ENCODE peak calls at places on chromosomes 5 and 9, in six cellular contexts. J is nephron progenitor cell, A is GM20000, M is IMR-90, S is PC-3, N is fibroblast of pulmonary artery. E is an unnamed sample.

GRCh38 chr5:177494356-177495195 is 2.8 kb downstream of the PDLIM7 start:
- DNase-seq in J (peak; percentile 52), N (peak; percentile 90), M (peak; percentile 92), S (peak; percentile 90), A (peak; percentile 74), E (peak; percentile 82)

GRCh38 chr5:179393078-179393477 is 47.8 kb upstream of the ADAMTS2 start:
- DNase-seq in J (no peak), A (no peak), S (peak; percentile 44), N (peak; percentile 78), M (peak; percentile 80), E (peak; percentile 88)

GRCh38 chr9:121767176-121767769 is 115.8 kb downstream of the DAB2IP start:
- DNase-seq in J (no peak), M (peak; percentile 30), A (no peak), N (no peak), S (no peak), E (no peak)

GRCh38 chr5:157855404-157855994 is 3.4 kb downstream of the CLINT1 start:
- DNase-seq in J (peak; percentile 41), N (peak; percentile 79), A (no peak), S (peak; percentile 83), M (peak; percentile 67), E (peak; percentile 79)

GRCh38 chr5:117488976-117489500 is 914.4 kb upstream of the SEMA6A start:
- DNase-seq in S (no peak), N (no peak), A (no peak), J (no peak), M (no peak), E (no peak)

GRCh38 chr5:79133121-79133656 is 21.6 kb downstream of the BHMT start:
- DNase-seq in S (peak; percentile 72), N (peak; percentile 77), J (no peak), M (peak; percentile 61), A (peak; percentile 32), E (peak; percentile 41)

GRCh38 chr5:84683594-84683993 is 298.9 kb upstream of the EDIL3 start:
- DNase-seq in M (no peak), N (no peak), S (no peak), J (no peak), A (no peak), E (no peak)

GRCh38 chr5:180180846-180181245 is 28.2 kb downstream of the RASGEF1C start:
- DNase-seq in A (no peak), M (no peak), N (no peak), J (no peak), S (no peak), E (no peak)

GRCh38 chr9:93336720-93337119 is 114.8 kb upstream of the FAM120A start:
- DNase-seq in A (no peak), M (no peak), J (no peak), S (no peak), N (no peak), E (no peak)
- TF ChIP-seq CTCF in A (no peak), M (no peak), J (no peak), S (no peak), N (no peak), E (no peak)

DNA sequence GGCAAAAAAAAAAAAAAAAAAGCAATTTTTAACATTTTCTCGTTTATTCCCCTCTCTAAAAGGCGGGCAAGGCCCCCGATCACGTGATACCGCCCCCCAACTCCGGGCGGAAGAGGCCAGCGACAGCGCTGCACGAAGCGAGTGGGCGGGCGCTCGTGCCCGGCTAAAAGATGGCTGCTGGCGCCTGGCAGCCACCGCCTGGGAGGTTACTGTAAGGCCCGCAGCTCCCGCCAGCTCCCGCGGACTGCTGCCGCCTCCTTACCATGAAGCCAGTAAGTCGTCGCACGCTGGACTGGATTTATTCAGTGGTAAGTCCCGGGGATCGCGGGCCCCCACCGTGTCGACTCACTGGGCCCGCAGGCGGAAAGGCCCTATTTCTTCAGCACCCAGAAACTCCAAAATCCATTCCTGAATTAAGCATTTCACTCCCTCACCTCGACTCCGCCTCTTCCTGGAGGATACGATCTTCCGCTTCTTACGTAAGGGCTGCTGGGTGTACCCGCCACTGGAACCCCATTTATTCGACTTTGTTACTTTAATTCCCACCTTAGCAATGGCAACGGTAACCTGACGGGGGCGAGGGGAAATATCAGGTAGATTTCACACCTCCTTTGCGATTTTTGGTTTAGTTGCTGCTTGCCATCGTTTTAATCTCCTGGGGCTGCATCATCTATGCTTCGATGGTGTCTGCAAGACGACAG is at the start of the genes SMIM27 and TOPORS:
- DNase-seq in M (peak; percentile 88), J (peak; percentile 85), A (peak; percentile 90), S (peak; percentile 81), N (peak; percentile 91), E (peak; percentile 92)
- TF ChIP-seq CTCF in M (no peak), J (no peak), A (no peak), S (no peak), N (no peak), E (no peak)

DNA sequence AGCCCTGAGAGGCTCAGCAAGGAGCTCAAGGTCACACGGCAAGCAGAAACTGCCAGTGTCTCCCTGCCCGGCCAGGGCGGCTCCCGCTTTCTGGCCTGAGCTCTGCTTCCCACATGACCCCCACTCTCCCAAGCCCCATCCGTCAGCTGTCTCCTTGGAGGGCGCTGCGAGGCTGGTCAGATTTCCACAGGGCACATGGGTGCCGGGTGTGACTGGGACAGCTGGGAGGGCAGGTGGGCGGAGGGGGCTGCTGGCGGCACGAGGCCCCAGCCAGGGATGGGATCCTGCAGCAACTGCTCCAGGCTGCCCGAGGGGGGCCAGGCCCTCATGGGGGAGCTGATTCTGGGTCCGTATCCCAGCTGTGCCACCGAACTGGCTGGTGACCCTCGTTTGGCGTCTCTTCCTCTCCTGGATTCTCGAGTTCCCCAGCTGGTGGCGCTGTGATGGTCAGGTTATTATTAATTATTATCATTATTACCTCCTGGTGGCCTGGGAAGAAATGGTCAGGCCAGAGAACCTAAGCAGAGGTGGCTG is 12.9 kb upstream of the WDR38 start:
- DNase-seq in M (no peak), N (no peak), J (no peak), A (no peak), S (no peak), E (no peak)
- TF ChIP-seq CTCF in M (peak; percentile 39), N (peak; percentile 39), J (no peak), A (no peak), S (peak; percentile 54), E (peak; percentile 28)

GRCh38 chr5:57494104-57495098 is 11.8 kb upstream of the ACTBL2 start:
- DNase-seq in M (peak; percentile 98), J (no peak), A (peak; percentile 10), N (peak; percentile 98), S (peak; percentile 86), E (peak; percentile 99)
- TF ChIP-seq CTCF in M (no peak), J (no peak), A (no peak), N (peak; percentile 18), S (no peak), E (no peak)